ENCODE peak calls at places on chromosome 1, in eight cellular contexts. O is progenitor cell of endocrine pancreas, J is tibial artery, N is GM20000, P is fibroblast of villous mesenchyme, I is heart right ventricle, H is ovary, C is neural crest cell. Z is an unnamed sample.

GRCh38 chr1:29719253-29719652 is 482.9 kb downstream of the PTPRU start:
- DNase-seq in O (no peak), J (no peak), N (no peak), P (no peak), I (no peak), H (no peak), C (no peak), Z (no peak)

GRCh38 chr1:37570528-37571334 is 14.0 kb downstream of the DNALI1 start:
- DNase-seq in O (no peak), J (no peak), N (no peak), P (peak), I (no peak), H (no peak), C (no peak), Z (no peak)

GRCh38 chr1:21574464-21575151 is 65.4 kb downstream of the ALPL start:
- DNase-seq in O (no peak), J (no peak), N (no peak), P (no peak), I (peak), H (peak), C (peak), Z (peak)

GRCh38 chr1:9291914-9292360 is 757 bp upstream of the SPSB1 start:
- DNase-seq in O (no peak), J (no peak), N (no peak), P (peak), I (peak), H (peak), C (no peak), Z (no peak)

GRCh38 chr1:4745560-4745959 is 91.2 kb downstream of the AJAP1 start:
- DNase-seq in O (no peak), J (no peak), N (no peak), P (no peak), I (no peak), H (no peak), C (no peak), Z (no peak)

GRCh38 chr1:111032295-111032897 is 68.7 kb upstream of the LRIF1 start:
- DNase-seq in O (peak), J (no peak), N (peak), P (peak), I (peak), H (no peak), C (peak), Z (peak)

GRCh38 chr1:172775598-172776570 is 117.0 kb downstream of the FASLG start:
- DNase-seq in O (no peak), J (no peak), N (no peak), P (peak), I (no peak), H (no peak), C (no peak), Z (no peak)

GRCh38 chr1:15426492-15427279 is 11.6 kb upstream of the CTRC start:
- DNase-seq in O (no peak), J (no peak), N (no peak), P (peak), I (no peak), H (peak), C (no peak), Z (no peak)

GRCh38 chr1:244794071-244794470 is 41.4 kb upstream of the COX20 start:
- DNase-seq in O (no peak), J (no peak), N (no peak), P (no peak), I (no peak), H (no peak), C (no peak), Z (no peak)

GRCh38 chr1:215888159-215888558 is 321.1 kb downstream of the KCTD3 start:
- DNase-seq in O (no peak), J (no peak), N (no peak), P (no peak), I (no peak), H (no peak), C (no peak), Z (no peak)

GRCh38 chr1:53682369-53682685 is 56.6 kb downstream of the GLIS1 start:
- DNase-seq in O (no peak), J (no peak), N (no peak), P (no peak), I (no peak), H (no peak), C (no peak), Z (no peak)

GRCh38 chr1:53682881-53683280 is 56.1 kb downstream of the GLIS1 start:
- DNase-seq in O (no peak), J (no peak), N (no peak), P (no peak), I (no peak), H (no peak), C (no peak), Z (no peak)

GRCh38 chr1:53684741-53685140 is 54.2 kb downstream of the GLIS1 start:
- DNase-seq in O (no peak), J (no peak), N (no peak), P (no peak), I (no peak), H (no peak), C (no peak), Z (no peak)

GRCh38 chr1:53685272-53686051 is 53.5 kb downstream of the GLIS1 start:
- DNase-seq in O (no peak), J (no peak), N (no peak), P (peak), I (no peak), H (no peak), C (no peak), Z (peak)

DNA sequence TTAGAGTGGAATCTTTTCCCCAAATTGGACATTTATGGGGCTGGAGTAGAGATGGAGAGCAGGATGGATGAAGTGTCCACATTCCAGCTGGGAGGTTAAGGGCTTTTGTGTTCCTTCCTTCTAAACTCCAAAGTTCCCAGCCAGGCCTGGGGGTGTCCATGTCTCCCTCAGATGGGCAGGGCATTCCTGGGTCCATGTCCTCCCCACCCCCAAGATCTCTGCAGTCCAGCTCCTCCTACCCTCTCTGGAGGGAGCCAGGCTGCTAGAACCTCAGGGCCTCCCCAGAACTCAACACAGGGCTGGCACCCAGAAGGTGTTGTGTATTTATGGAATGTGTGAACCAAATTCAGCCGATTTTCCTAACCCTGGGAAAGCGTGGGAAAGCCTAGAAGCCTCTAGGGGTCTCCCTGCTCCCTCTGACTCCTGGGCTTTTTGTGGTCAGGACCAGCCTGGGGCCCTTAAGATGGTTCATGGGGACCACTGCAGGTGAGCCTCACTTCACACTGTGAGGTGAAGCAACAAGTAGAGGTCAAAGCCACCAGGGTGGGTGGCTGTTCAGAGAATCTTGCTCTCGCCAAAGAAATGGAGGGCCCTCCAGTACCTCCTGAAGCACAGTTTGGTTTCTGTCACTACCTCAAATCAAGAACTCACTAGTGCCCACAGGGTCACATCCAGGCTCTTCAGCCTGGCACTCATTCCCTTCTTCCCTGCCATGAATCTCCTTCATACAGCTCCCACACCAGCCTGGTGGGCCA is 54.8 kb downstream of the GLIS1 start:
- DNase-seq in O (no peak), J (no peak), N (no peak), P (no peak), I (no peak), H (no peak), C (no peak), Z (no peak)
- TF ChIP-seq CTCF in O (peak), J (no peak), N (no peak), P (no peak), I (no peak), H (no peak), C (no peak), Z (peak)

GRCh38 chr1:202168861-202169260 is 8.5 kb upstream of the PTPN7 start:
- DNase-seq in O (no peak), J (no peak), N (no peak), P (no peak), I (no peak), H (no peak), C (no peak), Z (no peak)

GRCh38 chr1:202172015-202172355 is 11.6 kb upstream of the PTPN7 start:
- DNase-seq in O (no peak), J (no peak), N (no peak), P (no peak), I (no peak), H (no peak), C (no peak), Z (no peak)

GRCh38 chr1:202171292-202172014 is 11.1 kb upstream of the PTPN7 start:
- DNase-seq in O (no peak), J (no peak), N (no peak), P (no peak), I (no peak), H (no peak), C (no peak), Z (no peak)

GRCh38 chr1:202173993-202174392 is 13.6 kb upstream of the PTPN7 start:
- DNase-seq in O (no peak), J (no peak), N (no peak), P (no peak), I (no peak), H (no peak), C (no peak), Z (no peak)

DNA sequence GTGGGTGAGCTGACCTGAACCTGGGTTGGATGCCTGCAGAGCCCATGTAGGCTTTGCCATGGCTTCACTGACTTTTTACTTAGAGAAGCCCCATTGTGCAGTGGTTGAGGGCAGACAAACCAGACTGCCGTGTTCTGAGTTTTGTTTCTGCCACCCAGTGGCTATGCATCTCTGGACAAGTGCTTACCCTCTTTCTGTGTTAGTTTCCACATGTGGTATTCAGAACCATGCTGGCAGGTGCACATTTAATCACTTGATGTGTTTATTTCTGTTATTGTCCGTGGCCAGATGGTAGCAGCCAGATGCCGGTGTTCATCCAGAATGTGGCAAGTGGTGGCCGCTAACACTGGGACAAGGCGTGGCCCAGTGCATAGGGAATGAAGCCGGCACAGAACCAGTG is 10.3 kb upstream of the PTPN7 start:
- DNase-seq in O (no peak), J (no peak), N (no peak), P (no peak), I (no peak), H (no peak), C (no peak), Z (no peak)
- TF ChIP-seq CTCF in O (no peak), J (no peak), N (no peak), P (no peak), I (no peak), H (no peak), C (no peak), Z (no peak)

GRCh38 chr1:2311184-2312032 is 79.9 kb downstream of the MORN1 start:
- DNase-seq in O (peak), J (peak), N (peak), P (peak), I (no peak), H (peak), C (peak), Z (peak)
- TF ChIP-seq CTCF in O (peak), J (peak), N (peak), P (peak), I (no peak), H (no peak), C (peak), Z (peak)

DNA sequence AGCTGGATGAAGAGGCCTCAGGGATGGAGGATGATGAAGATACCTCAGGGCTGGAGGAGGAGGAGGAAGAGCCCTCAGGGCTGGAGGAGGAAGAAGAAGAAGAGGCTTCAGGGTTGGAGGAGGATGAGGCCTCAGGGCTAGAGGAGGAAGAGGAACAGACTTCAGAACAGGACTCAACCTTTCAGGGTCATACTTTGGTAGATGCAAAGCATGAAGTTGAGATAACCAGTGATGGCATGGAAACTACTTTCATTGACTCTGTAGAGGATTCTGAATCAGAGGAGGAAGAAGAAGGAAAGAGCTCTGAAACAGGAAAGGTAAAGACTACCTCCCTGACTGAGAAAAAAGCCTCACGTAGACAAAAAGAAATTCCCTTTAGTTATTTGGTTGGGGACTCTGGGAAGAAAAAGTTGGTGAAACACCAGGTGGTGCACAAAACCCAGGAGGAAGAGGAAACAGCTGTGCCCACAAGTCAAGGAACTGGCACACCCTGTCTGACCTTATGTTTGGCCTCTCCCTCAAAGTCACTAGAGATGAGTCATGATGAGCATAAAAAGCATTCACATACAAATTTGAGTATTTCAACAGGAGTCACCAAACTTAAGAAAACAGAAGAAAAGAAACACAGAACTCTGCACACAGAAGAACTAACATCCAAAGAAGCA is 15.4 kb downstream of the L1TD1 start:
- DNase-seq in O (no peak), J (no peak), N (no peak), P (no peak), I (no peak), H (no peak), C (no peak), Z (no peak)
- TF ChIP-seq CTCF in O (no peak), J (no peak), N (no peak), P (no peak), I (no peak), H (no peak), C (no peak), Z (no peak)

GRCh38 chr1:32892368-32893197 is 6.3 kb downstream of the HPCA start:
- DNase-seq in O (peak), J (peak), N (peak), P (peak), I (no peak), H (peak), C (peak), Z (peak)
- TF ChIP-seq CTCF in O (peak), J (peak), N (peak), P (no peak), I (peak), H (no peak), C (peak), Z (peak)